ENCODE peak calls at places on chromosomes 2 and 18, in seven cellular contexts. D is iPS-NIHi11; Y is MV-4-11; P is WTC11; Q is AG09319; W is T-helper 1 cell; Z is stimulated activated CD4-positive, alpha-beta T cell treated with anti-CD3 and anti-CD28 coated beads, Interleukin-12 subunit alpha, Interleukin-12 subunit beta, amount 100 ng/mL, for 48 hours. X is an unnamed sample.

GRCh38 chr2:108417254-108417653 is 31.8 kb upstream of the GCC2 start:
- DNase-seq in D (peak; percentile 22), Y (no peak), P (peak; percentile 13), Q (no peak), W (no peak), Z (no peak), X (no peak)

GRCh38 chr2:227774011-227774624 is 28.4 kb downstream of the SCYGR8 start:
- DNase-seq in D (peak; percentile 45), Y (peak; percentile 7), P (peak; percentile 28), Q (no peak), W (no peak), Z (no peak), X (no peak)

GRCh38 chr2:88188741-88189140 is 18.6 kb downstream of the THNSL2 start:
- DNase-seq in D (no peak), Y (peak; percentile 82), P (no peak), Q (peak; percentile 12), W (no peak), Z (no peak), X (no peak)

GRCh38 chr2:179285060-179285459 is 20.4 kb upstream of the SESTD1 start:
- DNase-seq in D (no peak), Y (no peak), P (no peak), Q (no peak), W (no peak), Z (no peak), X (no peak)

GRCh38 chr2:54471221-54471711 is 15.1 kb downstream of the SPTBN1 start:
- DNase-seq in D (no peak), Y (no peak), P (no peak), Q (no peak), W (no peak), Z (no peak), X (no peak)

GRCh38 chr18:57802166-57802868 is 798 bp downstream of the ATP8B1 start:
- DNase-seq in D (peak; percentile 50), Y (no peak), P (peak; percentile 42), Q (no peak), W (no peak), Z (no peak), X (no peak)

GRCh38 chr2:200762127-200762526 is 49.6 kb upstream of the BZW1 start:
- DNase-seq in D (no peak), Y (no peak), P (no peak), Q (no peak), W (no peak), Z (no peak), X (no peak)

GRCh38 chr2:223548194-223548593 is 54.0 kb downstream of the SCG2 start:
- DNase-seq in D (no peak), Y (no peak), P (no peak), Q (no peak), W (no peak), Z (no peak), X (no peak)

GRCh38 chr2:47043891-47044239 is 111.2 kb downstream of the STPG4 start:
- DNase-seq in D (no peak), Y (no peak), P (no peak), Q (no peak), W (no peak), Z (no peak), X (no peak)

GRCh38 chr2:136891100-136891499 is 125.8 kb downstream of the THSD7B start:
- DNase-seq in D (no peak), Y (no peak), P (no peak), Q (no peak), W (no peak), Z (no peak), X (no peak)

GRCh38 chr2:160696061-160696452 is 202.4 kb upstream of the RBMS1 start:
- DNase-seq in D (no peak), Y (no peak), P (no peak), Q (no peak), W (no peak), Z (no peak), X (no peak)

GRCh38 chr2:32061973-32062861 is 1.1 kb upstream of the SPAST start:
- DNase-seq in D (peak; percentile 29), Y (peak; percentile 31), P (no peak), Q (no peak), W (no peak), Z (no peak), X (no peak)

GRCh38 chr2:47708801-47709499 is 74.0 kb upstream of the MSH6 start:
- DNase-seq in D (no peak), Y (no peak), P (no peak), Q (no peak), W (no peak), Z (no peak), X (no peak)

GRCh38 chr2:65263257-65263656 is 35.6 kb downstream of the ACTR2 start:
- DNase-seq in D (no peak), Y (no peak), P (no peak), Q (no peak), W (no peak), Z (no peak), X (no peak)

GRCh38 chr2:181876614-181877063 is 14.9 kb upstream of the ITPRID2 start:
- DNase-seq in D (no peak), Y (peak; percentile 8), P (no peak), Q (no peak), W (no peak), Z (no peak), X (no peak)

GRCh38 chr2:134682726-134683125 is 36.1 kb downstream of the TMEM163 start:
- DNase-seq in D (no peak), Y (no peak), P (no peak), Q (no peak), W (no peak), Z (no peak), X (no peak)

GRCh38 chr2:197858607-197859140 is 54.3 kb downstream of the PLCL1 start:
- DNase-seq in D (no peak), Y (no peak), P (no peak), Q (no peak), W (no peak), Z (no peak), X (no peak)

GRCh38 chr2:37923308-37924055 is 1.6 kb upstream of the RMDN2 start:
- DNase-seq in D (no peak), Y (peak; percentile 73), P (no peak), Q (no peak), W (no peak), Z (no peak), X (no peak)

GRCh38 chr2:177796011-177796410 is 276.6 kb downstream of the PDE11A start:
- DNase-seq in D (no peak), Y (no peak), P (no peak), Q (no peak), W (no peak), Z (no peak), X (no peak)

GRCh38 chr2:41698787-41699422 is 348.9 kb upstream of the PKDCC start:
- DNase-seq in D (peak; percentile 74), Y (no peak), P (peak; percentile 78), Q (no peak), W (no peak), Z (no peak), X (no peak)

GRCh38 chr2:66815886-66816285 is 381.0 kb downstream of the MEIS1 start:
- DNase-seq in D (no peak), Y (no peak), P (no peak), Q (no peak), W (no peak), Z (no peak), X (no peak)

GRCh38 chr2:67544286-67544685 is 147.2 kb downstream of the ETAA1 start:
- DNase-seq in D (no peak), Y (no peak), P (no peak), Q (no peak), W (no peak), Z (no peak), X (no peak)

GRCh38 chr2:189719531-189719930 is 43.1 kb downstream of the OSGEPL1 start:
- DNase-seq in D (no peak), Y (peak; percentile 84), P (no peak), Q (no peak), W (no peak), Z (no peak), X (no peak)

GRCh38 chr18:24987271-24987932 is 364.6 kb downstream of the ZNF521 start:
- DNase-seq in D (peak; percentile 21), Y (no peak), P (peak; percentile 21), Q (peak; percentile 32), W (no peak), Z (no peak), X (no peak)

GRCh38 chr2:101883860-101884259 is 107.9 kb upstream of the IL1R2 start:
- DNase-seq in D (peak; percentile 56), Y (peak; percentile 57), P (no peak), Q (peak; percentile 32), W (no peak), Z (peak; percentile 32), X (peak; percentile 19)

GRCh38 chr2:46458763-46459505 is 20.4 kb upstream of the TMEM247 start:
- DNase-seq in D (no peak), Y (no peak), P (no peak), Q (no peak), W (no peak), Z (no peak), X (no peak)